ENCODE peak calls at places on chromosome 15, in four cellular contexts. A is omental fat pad; M is CD8-positive, alpha-beta T cell; W is HFFc6. N is an unnamed sample.

GRCh38 chr15:76935620-76936019 is 4.1 kb downstream of the RCN2 start:
- DNase-seq in A (no peak), M (no peak), W (no peak), N (no peak)

GRCh38 chr15:62296756-62297507 is 131.8 kb upstream of the C2CD4B start:
- DNase-seq in A (no peak), W (no peak), M (no peak), N (no peak)

GRCh38 chr15:76987896-76988860 is 6.7 kb upstream of the PSTPIP1 start:
- DNase-seq in A (no peak), M (no peak), W (no peak), N (no peak)

GRCh38 chr15:62482715-62483429 is 317.8 kb upstream of the C2CD4B start:
- DNase-seq in W (peak; percentile 81), M (no peak), A (no peak), N (no peak)

GRCh38 chr15:77107068-77107467 is 36.2 kb upstream of the TSPAN3 start:
- DNase-seq in W (no peak), A (no peak), M (no peak), N (no peak)

GRCh38 chr15:89675606-89676005 is 3.6 kb downstream of the PLIN1 start:
- DNase-seq in W (no peak), A (no peak), M (no peak), N (no peak)

GRCh38 chr15:82314769-82315518 is 34.3 kb downstream of the GOLGA6L10 start:
- DNase-seq in M (no peak), W (no peak), A (no peak), N (no peak)

GRCh38 chr15:44738340-44738984 is 2.1 kb downstream of the TRIM69 start:
- DNase-seq in A (no peak), W (peak; percentile 59), M (no peak), N (no peak)

GRCh38 chr15:52100807-52101206 is 11.8 kb downstream of the BCL2L10 start:
- DNase-seq in M (no peak), W (peak; percentile 89), A (peak; percentile 73), N (no peak)

GRCh38 chr15:88476635-88477038 is 9.1 kb downstream of the MRPS11 start:
- DNase-seq in W (peak; percentile 49), A (no peak), M (no peak), N (no peak)

GRCh38 chr15:41783272-41783660 is 9.0 kb downstream of the MAPKBP1 start:
- DNase-seq in M (no peak), A (no peak), W (no peak), N (no peak)

GRCh38 chr15:31326729-31327673 is at the start of gene KLF13:
- DNase-seq in A (no peak), W (peak; percentile 22), M (peak; percentile 61), N (no peak)

GRCh38 chr15:48574187-48574586 is 71.3 kb downstream of the FBN1 start:
- DNase-seq in W (no peak), M (no peak), A (no peak), N (no peak)

GRCh38 chr15:90552162-90552928 is 22.6 kb downstream of the CRTC3 start:
- DNase-seq in A (no peak), W (peak; percentile 95), M (no peak), N (no peak)

GRCh38 chr15:50378776-50379175 is 23.8 kb upstream of the GABPB1 start:
- DNase-seq in W (no peak), A (no peak), M (no peak), N (no peak)

GRCh38 chr15:69193948-69194827 is 33.8 kb downstream of the GLCE start:
- DNase-seq in A (no peak), W (peak; percentile 48), M (no peak), N (no peak)

GRCh38 chr15:69643476-69643875 is 190.9 kb downstream of the RPLP1 start:
- DNase-seq in M (no peak), W (no peak), A (no peak), N (no peak)

GRCh38 chr15:80846416-80846815 is 67.2 kb downstream of the CEMIP start:
- DNase-seq in W (no peak), M (no peak), A (no peak), N (no peak)

GRCh38 chr15:40873625-40874561 is at the start of gene RHOV:
- DNase-seq in A (peak; percentile 28), M (no peak), W (no peak), N (peak; percentile 25)

GRCh38 chr15:41024141-41024540 is 70.9 kb downstream of the CHAC1 start:
- DNase-seq in A (no peak), M (no peak), W (peak; percentile 66), N (no peak)

GRCh38 chr15:48897144-48897814 is 19.3 kb downstream of the EID1 start:
- DNase-seq in A (no peak), M (no peak), W (peak; percentile 64), N (no peak)

GRCh38 chr15:92272106-92272505 is 121.6 kb upstream of the ST8SIA2 start:
- DNase-seq in A (no peak), M (no peak), W (no peak), N (no peak)

GRCh38 chr15:92273286-92273685 is 120.4 kb upstream of the ST8SIA2 start:
- DNase-seq in M (no peak), A (no peak), W (no peak), N (no peak)

GRCh38 chr15:92273732-92274131 is 119.9 kb upstream of the ST8SIA2 start:
- DNase-seq in A (no peak), M (no peak), W (no peak), N (no peak)

GRCh38 chr15:92277776-92278175 is 115.9 kb upstream of the ST8SIA2 start:
- DNase-seq in M (no peak), A (no peak), W (no peak), N (no peak)
- TF ChIP-seq CTCF in M (no peak), A (no peak), W (peak; percentile 49), N (no peak)

DNA sequence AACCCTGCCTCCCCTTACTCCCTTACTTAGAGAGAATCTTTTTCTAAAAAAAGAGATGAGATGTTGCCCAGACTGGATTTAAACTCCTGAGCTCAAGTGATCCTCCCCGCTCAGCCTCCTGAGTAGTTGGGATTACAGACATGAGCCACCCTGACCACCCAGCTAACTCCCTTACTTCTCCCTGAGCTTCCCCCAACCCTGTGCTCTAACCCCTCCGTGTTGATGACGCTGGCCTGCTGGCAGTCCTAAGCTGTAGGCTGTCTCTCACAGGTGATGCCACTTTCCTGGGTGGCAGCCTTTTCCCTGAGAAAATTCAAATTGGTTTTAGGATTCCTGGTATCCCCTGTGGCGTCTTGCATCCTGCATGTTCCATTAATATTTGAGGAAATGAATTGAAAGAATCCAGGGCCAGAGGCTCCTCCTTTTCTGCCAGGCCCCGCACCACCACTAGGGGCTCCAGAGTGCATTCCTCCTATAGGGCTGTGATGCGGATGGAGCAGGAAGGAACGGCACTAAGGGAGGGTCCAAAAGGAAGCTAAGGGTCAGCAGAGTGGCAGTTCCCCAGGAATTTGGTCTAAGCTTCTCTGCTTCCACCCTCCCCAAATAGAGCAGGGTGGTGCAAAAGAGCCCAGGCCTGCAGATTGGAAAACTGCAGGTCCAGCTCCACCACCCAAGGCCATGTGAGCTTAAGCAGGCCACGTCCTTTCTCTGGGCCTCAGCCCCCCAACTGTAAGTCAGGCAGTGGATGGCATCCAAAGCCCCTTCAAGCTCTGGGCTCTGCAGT is 101.1 kb downstream of the DAPK2 start:
- DNase-seq in W (peak; percentile 41), M (peak; percentile 36), A (peak; percentile 62), N (peak; percentile 60)
- TF ChIP-seq CTCF in W (peak; percentile 88), M (peak; percentile 89), A (no peak), N (peak; percentile 91)

GRCh38 chr15:72193781-72194396 is 3.7 kb downstream of the GRAMD2A start:
- DNase-seq in W (no peak), A (no peak), M (no peak), N (no peak)

GRCh38 chr15:72197460-72198409 is at the start of gene GRAMD2A:
- DNase-seq in W (no peak), M (no peak), A (no peak), N (no peak)

GRCh38 chr15:72196409-72197044 is 1.1 kb downstream of the GRAMD2A start:
- DNase-seq in A (no peak), M (no peak), W (no peak), N (no peak)

GRCh38 chr15:72197045-72197459 is 535 bp downstream of the GRAMD2A start:
- DNase-seq in W (no peak), M (no peak), A (no peak), N (no peak)

GRCh38 chr15:72195101-72195511 is 2.5 kb downstream of the GRAMD2A start:
- DNase-seq in A (no peak), M (no peak), W (no peak), N (no peak)
- TF ChIP-seq CTCF in A (no peak), M (no peak), W (no peak), N (no peak)

DNA sequence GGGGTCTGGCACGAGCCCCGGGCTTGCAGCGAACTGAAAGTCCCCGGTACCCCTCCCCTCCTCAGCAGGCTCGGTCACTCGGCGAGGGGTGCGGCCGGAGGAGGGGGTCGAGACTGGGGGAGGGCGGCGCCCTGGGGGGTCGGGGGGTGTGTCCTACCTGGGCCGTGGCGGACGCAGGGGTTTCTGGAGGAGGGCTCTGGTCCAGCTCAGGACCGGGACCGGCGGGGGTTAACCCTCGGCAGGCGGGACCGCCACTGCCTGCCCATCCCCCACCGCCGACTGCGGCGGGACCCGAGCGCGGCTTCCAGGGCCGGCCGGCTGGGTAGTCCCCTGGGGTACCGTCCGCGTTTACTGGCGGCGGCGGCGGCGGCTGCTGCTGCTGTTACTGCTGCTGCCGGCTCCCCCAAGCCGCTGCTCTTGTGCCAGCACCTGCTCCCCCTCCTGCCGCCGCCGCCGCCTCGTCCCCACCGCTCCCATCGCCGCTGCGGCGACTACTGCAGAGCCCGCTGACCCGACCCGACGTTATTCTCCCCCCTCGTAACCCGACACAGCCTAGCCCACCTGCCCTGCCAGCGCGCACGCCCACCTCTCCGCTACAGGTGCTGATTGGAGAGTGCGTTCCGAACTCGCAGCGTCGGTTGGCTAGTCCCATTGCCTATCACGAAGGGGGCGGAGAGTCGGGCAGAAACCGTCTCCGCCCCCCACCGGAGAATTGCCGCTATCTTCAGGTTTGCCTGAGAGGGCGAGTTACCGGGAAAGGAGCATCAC is at the start of gene TTBK2:
- DNase-seq in W (peak; percentile 99), M (peak; percentile 94), A (peak; percentile 85), N (peak; percentile 94)
- TF ChIP-seq CTCF in W (peak; percentile 44), M (no peak), A (no peak), N (no peak)

GRCh38 chr15:39628131-39628482 is 47.2 kb downstream of the THBS1 start:
- DNase-seq in A (no peak), M (no peak), W (no peak), N (no peak)
- TF ChIP-seq CTCF in A (no peak), M (no peak), W (peak; percentile 66), N (no peak)

GRCh38 chr15:22989576-22990477 is 9.7 kb upstream of the CYFIP1 start:
- DNase-seq in M (no peak), A (no peak), W (no peak), N (no peak)
- TF ChIP-seq CTCF in M (no peak), A (no peak), W (no peak), N (no peak)

GRCh38 chr15:58182460-58183163 is 44.4 kb downstream of the AQP9 start:
- DNase-seq in W (no peak), A (no peak), M (no peak), N (no peak)
- TF ChIP-seq CTCF in W (peak; percentile 87), A (no peak), M (peak; percentile 17), N (no peak)

GRCh38 chr15:95910643-95911212 is 419.8 kb upstream of the NR2F2 start:
- DNase-seq in A (no peak), W (no peak), M (no peak), N (no peak)
- TF ChIP-seq CTCF in A (no peak), W (no peak), M (no peak), N (no peak)

N was measured in natural killer cell.